ENCODE peak calls at places on chromosomes 13 and 19, in nine cellular contexts. One of them, this sample, is unnamed.

GRCh38 chr19:47495478-47496372 is 11.7 kb upstream of the KPTN start:
- DNase-seq in stimulated activated CD8-positive, alpha-beta memory T cell treated with anti-CD3 and anti-CD28 coated beads, Interleukin-12 subunit alpha, Interleukin-12 subunit beta, amount 100 ng/mL, for 1 hour: no peak
- DNase-seq in RWPE1: no peak
- DNase-seq in lower leg skin: no peak
- DNase-seq in pons: no peak
- DNase-seq in activated T-cell treated with anti-CD3 and anti-CD28 coated beads for 1 hour: no peak
- DNase-seq in neural progenitor cell: no peak
- DNase-seq in RCC 7860: no peak
- DNase-seq in A172: no peak
- DNase-seq in this sample: no peak

GRCh38 chr13:74040200-74040599 is 94.0 kb downstream of the KLF12 start:
- DNase-seq in stimulated activated CD8-positive, alpha-beta memory T cell treated with anti-CD3 and anti-CD28 coated beads, Interleukin-12 subunit alpha, Interleukin-12 subunit beta, amount 100 ng/mL, for 1 hour: no peak
- DNase-seq in RWPE1: peak; percentile 26
- DNase-seq in activated T-cell treated with anti-CD3 and anti-CD28 coated beads for 1 hour: no peak
- DNase-seq in A172: peak; percentile 51
- DNase-seq in RCC 7860: peak; percentile 8
- DNase-seq in lower leg skin: no peak
- DNase-seq in neural progenitor cell: peak; percentile 89
- DNase-seq in pons: no peak
- DNase-seq in this sample: peak; percentile 31

GRCh38 chr13:43444085-43444484 is 342.7 kb downstream of the ENOX1 start:
- DNase-seq in RWPE1: no peak
- DNase-seq in neural progenitor cell: no peak
- DNase-seq in A172: no peak
- DNase-seq in pons: no peak
- DNase-seq in activated T-cell treated with anti-CD3 and anti-CD28 coated beads for 1 hour: no peak
- DNase-seq in stimulated activated CD8-positive, alpha-beta memory T cell treated with anti-CD3 and anti-CD28 coated beads, Interleukin-12 subunit alpha, Interleukin-12 subunit beta, amount 100 ng/mL, for 1 hour: no peak
- DNase-seq in RCC 7860: no peak
- DNase-seq in lower leg skin: no peak
- DNase-seq in this sample: no peak

GRCh38 chr13:105471683-105472082 is 1063.8 kb downstream of the EFNB2 start:
- DNase-seq in RCC 7860: no peak
- DNase-seq in stimulated activated CD8-positive, alpha-beta memory T cell treated with anti-CD3 and anti-CD28 coated beads, Interleukin-12 subunit alpha, Interleukin-12 subunit beta, amount 100 ng/mL, for 1 hour: no peak
- DNase-seq in neural progenitor cell: no peak
- DNase-seq in lower leg skin: no peak
- DNase-seq in RWPE1: no peak
- DNase-seq in A172: no peak
- DNase-seq in pons: no peak
- DNase-seq in activated T-cell treated with anti-CD3 and anti-CD28 coated beads for 1 hour: no peak
- DNase-seq in this sample: no peak

GRCh38 chr19:8005534-8006256 is at the start of gene ELAVL1:
- DNase-seq in RCC 7860: peak; percentile 78
- DNase-seq in A172: peak; percentile 67
- DNase-seq in lower leg skin: peak; percentile 97
- DNase-seq in stimulated activated CD8-positive, alpha-beta memory T cell treated with anti-CD3 and anti-CD28 coated beads, Interleukin-12 subunit alpha, Interleukin-12 subunit beta, amount 100 ng/mL, for 1 hour: peak; percentile 72
- DNase-seq in RWPE1: peak; percentile 91
- DNase-seq in activated T-cell treated with anti-CD3 and anti-CD28 coated beads for 1 hour: peak; percentile 84
- DNase-seq in neural progenitor cell: peak; percentile 98
- DNase-seq in pons: peak; percentile 67
- DNase-seq in this sample: peak; percentile 97

GRCh38 chr13:23950736-23951510 is 53.6 kb upstream of the C1QTNF9B start:
- DNase-seq in RWPE1: no peak
- DNase-seq in pons: no peak
- DNase-seq in neural progenitor cell: no peak
- DNase-seq in A172: no peak
- DNase-seq in lower leg skin: no peak
- DNase-seq in activated T-cell treated with anti-CD3 and anti-CD28 coated beads for 1 hour: no peak
- DNase-seq in stimulated activated CD8-positive, alpha-beta memory T cell treated with anti-CD3 and anti-CD28 coated beads, Interleukin-12 subunit alpha, Interleukin-12 subunit beta, amount 100 ng/mL, for 1 hour: no peak
- DNase-seq in RCC 7860: no peak
- DNase-seq in this sample: no peak

GRCh38 chr19:53772943-53773342 is 51.2 kb downstream of the NLRP12 start:
- DNase-seq in pons: peak; percentile 74
- DNase-seq in lower leg skin: no peak
- DNase-seq in RWPE1: peak; percentile 26
- DNase-seq in activated T-cell treated with anti-CD3 and anti-CD28 coated beads for 1 hour: peak; percentile 30
- DNase-seq in stimulated activated CD8-positive, alpha-beta memory T cell treated with anti-CD3 and anti-CD28 coated beads, Interleukin-12 subunit alpha, Interleukin-12 subunit beta, amount 100 ng/mL, for 1 hour: peak; percentile 21
- DNase-seq in A172: peak; percentile 80
- DNase-seq in neural progenitor cell: peak; percentile 81
- DNase-seq in RCC 7860: peak; percentile 40
- DNase-seq in this sample: peak; percentile 87

GRCh38 chr19:42426643-42427042 is 545 bp downstream of the LIPE start:
- DNase-seq in lower leg skin: no peak
- DNase-seq in neural progenitor cell: no peak
- DNase-seq in A172: no peak
- DNase-seq in activated T-cell treated with anti-CD3 and anti-CD28 coated beads for 1 hour: no peak
- DNase-seq in stimulated activated CD8-positive, alpha-beta memory T cell treated with anti-CD3 and anti-CD28 coated beads, Interleukin-12 subunit alpha, Interleukin-12 subunit beta, amount 100 ng/mL, for 1 hour: no peak
- DNase-seq in RCC 7860: no peak
- DNase-seq in RWPE1: no peak
- DNase-seq in pons: no peak
- DNase-seq in this sample: no peak

GRCh38 chr19:58569943-58570670 is 3.0 kb downstream of the MZF1 start:
- DNase-seq in A172: no peak
- DNase-seq in stimulated activated CD8-positive, alpha-beta memory T cell treated with anti-CD3 and anti-CD28 coated beads, Interleukin-12 subunit alpha, Interleukin-12 subunit beta, amount 100 ng/mL, for 1 hour: no peak
- DNase-seq in RWPE1: no peak
- DNase-seq in pons: no peak
- DNase-seq in neural progenitor cell: no peak
- DNase-seq in lower leg skin: peak; percentile 80
- DNase-seq in activated T-cell treated with anti-CD3 and anti-CD28 coated beads for 1 hour: no peak
- DNase-seq in RCC 7860: no peak
- DNase-seq in this sample: no peak

GRCh38 chr13:43238341-43239083 is 215.1 kb downstream of the DNAJC15 start:
- DNase-seq in RCC 7860: no peak
- DNase-seq in activated T-cell treated with anti-CD3 and anti-CD28 coated beads for 1 hour: no peak
- DNase-seq in lower leg skin: no peak
- DNase-seq in neural progenitor cell: no peak
- DNase-seq in RWPE1: no peak
- DNase-seq in pons: no peak
- DNase-seq in stimulated activated CD8-positive, alpha-beta memory T cell treated with anti-CD3 and anti-CD28 coated beads, Interleukin-12 subunit alpha, Interleukin-12 subunit beta, amount 100 ng/mL, for 1 hour: no peak
- DNase-seq in A172: no peak
- DNase-seq in this sample: no peak

GRCh38 chr13:44354884-44355283 is 18.7 kb upstream of the SERP2 start:
- DNase-seq in activated T-cell treated with anti-CD3 and anti-CD28 coated beads for 1 hour: no peak
- DNase-seq in pons: no peak
- DNase-seq in lower leg skin: no peak
- DNase-seq in RCC 7860: no peak
- DNase-seq in neural progenitor cell: no peak
- DNase-seq in A172: no peak
- DNase-seq in RWPE1: no peak
- DNase-seq in stimulated activated CD8-positive, alpha-beta memory T cell treated with anti-CD3 and anti-CD28 coated beads, Interleukin-12 subunit alpha, Interleukin-12 subunit beta, amount 100 ng/mL, for 1 hour: no peak
- DNase-seq in this sample: no peak

GRCh38 chr13:114130708-114131580 is 1.5 kb downstream of the RASA3 start:
- DNase-seq in neural progenitor cell: peak; percentile 68
- DNase-seq in activated T-cell treated with anti-CD3 and anti-CD28 coated beads for 1 hour: no peak
- DNase-seq in RCC 7860: peak; percentile 88
- DNase-seq in RWPE1: peak; percentile 71
- DNase-seq in pons: peak; percentile 64
- DNase-seq in A172: peak; percentile 86
- DNase-seq in stimulated activated CD8-positive, alpha-beta memory T cell treated with anti-CD3 and anti-CD28 coated beads, Interleukin-12 subunit alpha, Interleukin-12 subunit beta, amount 100 ng/mL, for 1 hour: no peak
- DNase-seq in lower leg skin: no peak
- DNase-seq in this sample: peak; percentile 70

GRCh38 chr13:98944336-98944735 is 33.5 kb downstream of the DOCK9 start:
- DNase-seq in neural progenitor cell: no peak
- DNase-seq in lower leg skin: no peak
- DNase-seq in RCC 7860: no peak
- DNase-seq in RWPE1: no peak
- DNase-seq in pons: no peak
- DNase-seq in activated T-cell treated with anti-CD3 and anti-CD28 coated beads for 1 hour: no peak
- DNase-seq in stimulated activated CD8-positive, alpha-beta memory T cell treated with anti-CD3 and anti-CD28 coated beads, Interleukin-12 subunit alpha, Interleukin-12 subunit beta, amount 100 ng/mL, for 1 hour: no peak
- DNase-seq in A172: no peak
- DNase-seq in this sample: no peak

GRCh38 chr19:43691755-43692154 is 21.8 kb upstream of the PLAUR start:
- DNase-seq in lower leg skin: no peak
- DNase-seq in neural progenitor cell: no peak
- DNase-seq in activated T-cell treated with anti-CD3 and anti-CD28 coated beads for 1 hour: no peak
- DNase-seq in A172: no peak
- DNase-seq in RCC 7860: no peak
- DNase-seq in pons: no peak
- DNase-seq in RWPE1: no peak
- DNase-seq in stimulated activated CD8-positive, alpha-beta memory T cell treated with anti-CD3 and anti-CD28 coated beads, Interleukin-12 subunit alpha, Interleukin-12 subunit beta, amount 100 ng/mL, for 1 hour: no peak
- DNase-seq in this sample: no peak

GRCh38 chr13:110581489-110582185 is 20.1 kb upstream of the RAB20 start:
- DNase-seq in A172: no peak
- DNase-seq in stimulated activated CD8-positive, alpha-beta memory T cell treated with anti-CD3 and anti-CD28 coated beads, Interleukin-12 subunit alpha, Interleukin-12 subunit beta, amount 100 ng/mL, for 1 hour: no peak
- DNase-seq in RWPE1: no peak
- DNase-seq in neural progenitor cell: no peak
- DNase-seq in pons: no peak
- DNase-seq in RCC 7860: no peak
- DNase-seq in activated T-cell treated with anti-CD3 and anti-CD28 coated beads for 1 hour: no peak
- DNase-seq in lower leg skin: peak; percentile 29
- DNase-seq in this sample: no peak

GRCh38 chr13:20106751-20107150 is 54.1 kb downstream of the GJA3 start:
- DNase-seq in RCC 7860: no peak
- DNase-seq in A172: no peak
- DNase-seq in RWPE1: no peak
- DNase-seq in pons: no peak
- DNase-seq in activated T-cell treated with anti-CD3 and anti-CD28 coated beads for 1 hour: no peak
- DNase-seq in lower leg skin: no peak
- DNase-seq in neural progenitor cell: no peak
- DNase-seq in stimulated activated CD8-positive, alpha-beta memory T cell treated with anti-CD3 and anti-CD28 coated beads, Interleukin-12 subunit alpha, Interleukin-12 subunit beta, amount 100 ng/mL, for 1 hour: no peak
- DNase-seq in this sample: no peak

GRCh38 chr19:58252102-58252685 is 23.5 kb downstream of the ZNF544 start:
- DNase-seq in stimulated activated CD8-positive, alpha-beta memory T cell treated with anti-CD3 and anti-CD28 coated beads, Interleukin-12 subunit alpha, Interleukin-12 subunit beta, amount 100 ng/mL, for 1 hour: no peak
- DNase-seq in activated T-cell treated with anti-CD3 and anti-CD28 coated beads for 1 hour: no peak
- DNase-seq in pons: no peak
- DNase-seq in A172: peak; percentile 19
- DNase-seq in RWPE1: no peak
- DNase-seq in RCC 7860: no peak
- DNase-seq in lower leg skin: no peak
- DNase-seq in neural progenitor cell: peak; percentile 13
- DNase-seq in this sample: peak; percentile 30

GRCh38 chr13:40496035-40496810 is 170.2 kb downstream of the FOXO1 start:
- DNase-seq in RCC 7860: no peak
- DNase-seq in activated T-cell treated with anti-CD3 and anti-CD28 coated beads for 1 hour: no peak
- DNase-seq in A172: no peak
- DNase-seq in stimulated activated CD8-positive, alpha-beta memory T cell treated with anti-CD3 and anti-CD28 coated beads, Interleukin-12 subunit alpha, Interleukin-12 subunit beta, amount 100 ng/mL, for 1 hour: no peak
- DNase-seq in neural progenitor cell: no peak
- DNase-seq in RWPE1: no peak
- DNase-seq in lower leg skin: no peak
- DNase-seq in pons: no peak
- DNase-seq in this sample: no peak

GRCh38 chr19:14167594-14168138 is 31.3 kb upstream of the ASF1B start:
- DNase-seq in neural progenitor cell: no peak
- DNase-seq in RCC 7860: no peak
- DNase-seq in activated T-cell treated with anti-CD3 and anti-CD28 coated beads for 1 hour: no peak
- DNase-seq in A172: no peak
- DNase-seq in stimulated activated CD8-positive, alpha-beta memory T cell treated with anti-CD3 and anti-CD28 coated beads, Interleukin-12 subunit alpha, Interleukin-12 subunit beta, amount 100 ng/mL, for 1 hour: peak; percentile 11
- DNase-seq in RWPE1: no peak
- DNase-seq in pons: no peak
- DNase-seq in lower leg skin: no peak
- DNase-seq in this sample: no peak

GRCh38 chr19:1811942-1812425 is at the start of gene ATP8B3:
- DNase-seq in pons: no peak
- DNase-seq in neural progenitor cell: no peak
- DNase-seq in RWPE1: peak; percentile 98
- DNase-seq in A172: no peak
- DNase-seq in stimulated activated CD8-positive, alpha-beta memory T cell treated with anti-CD3 and anti-CD28 coated beads, Interleukin-12 subunit alpha, Interleukin-12 subunit beta, amount 100 ng/mL, for 1 hour: peak; percentile 59
- DNase-seq in RCC 7860: no peak
- DNase-seq in activated T-cell treated with anti-CD3 and anti-CD28 coated beads for 1 hour: peak; percentile 57
- DNase-seq in lower leg skin: no peak
- DNase-seq in this sample: no peak

GRCh38 chr19:8494158-8494557 is 8.3 kb downstream of the PRAM1 start:
- DNase-seq in RCC 7860: no peak
- DNase-seq in neural progenitor cell: no peak
- DNase-seq in stimulated activated CD8-positive, alpha-beta memory T cell treated with anti-CD3 and anti-CD28 coated beads, Interleukin-12 subunit alpha, Interleukin-12 subunit beta, amount 100 ng/mL, for 1 hour: no peak
- DNase-seq in activated T-cell treated with anti-CD3 and anti-CD28 coated beads for 1 hour: no peak
- DNase-seq in RWPE1: no peak
- DNase-seq in A172: no peak
- DNase-seq in lower leg skin: no peak
- DNase-seq in pons: no peak
- DNase-seq in this sample: no peak

GRCh38 chr19:16017138-16017490 is 59.2 kb upstream of the TPM4 start:
- DNase-seq in pons: no peak
- DNase-seq in neural progenitor cell: no peak
- DNase-seq in activated T-cell treated with anti-CD3 and anti-CD28 coated beads for 1 hour: no peak
- DNase-seq in A172: no peak
- DNase-seq in RWPE1: no peak
- DNase-seq in stimulated activated CD8-positive, alpha-beta memory T cell treated with anti-CD3 and anti-CD28 coated beads, Interleukin-12 subunit alpha, Interleukin-12 subunit beta, amount 100 ng/mL, for 1 hour: no peak
- DNase-seq in lower leg skin: peak; percentile 69
- DNase-seq in RCC 7860: no peak
- DNase-seq in this sample: no peak

GRCh38 chr13:39417643-39418042 is 185.3 kb downstream of the LHFPL6 start:
- DNase-seq in neural progenitor cell: peak; percentile 49
- DNase-seq in RWPE1: peak; percentile 8
- DNase-seq in pons: no peak
- DNase-seq in A172: peak; percentile 40
- DNase-seq in activated T-cell treated with anti-CD3 and anti-CD28 coated beads for 1 hour: no peak
- DNase-seq in stimulated activated CD8-positive, alpha-beta memory T cell treated with anti-CD3 and anti-CD28 coated beads, Interleukin-12 subunit alpha, Interleukin-12 subunit beta, amount 100 ng/mL, for 1 hour: no peak
- DNase-seq in RCC 7860: peak; percentile 47
- DNase-seq in lower leg skin: no peak
- DNase-seq in this sample: peak; percentile 48

GRCh38 chr13:89950225-89950624 is 1397.3 kb upstream of the MIR17HG start:
- DNase-seq in RWPE1: no peak
- DNase-seq in stimulated activated CD8-positive, alpha-beta memory T cell treated with anti-CD3 and anti-CD28 coated beads, Interleukin-12 subunit alpha, Interleukin-12 subunit beta, amount 100 ng/mL, for 1 hour: no peak
- DNase-seq in neural progenitor cell: no peak
- DNase-seq in pons: no peak
- DNase-seq in A172: no peak
- DNase-seq in activated T-cell treated with anti-CD3 and anti-CD28 coated beads for 1 hour: no peak
- DNase-seq in lower leg skin: no peak
- DNase-seq in RCC 7860: no peak
- DNase-seq in this sample: no peak

GRCh38 chr19:16571283-16571682 is 932 bp downstream of the SLC35E1 start:
- DNase-seq in lower leg skin: no peak
- DNase-seq in RWPE1: peak; percentile 41
- DNase-seq in activated T-cell treated with anti-CD3 and anti-CD28 coated beads for 1 hour: no peak
- DNase-seq in A172: peak; percentile 30
- DNase-seq in pons: no peak
- DNase-seq in stimulated activated CD8-positive, alpha-beta memory T cell treated with anti-CD3 and anti-CD28 coated beads, Interleukin-12 subunit alpha, Interleukin-12 subunit beta, amount 100 ng/mL, for 1 hour: no peak
- DNase-seq in neural progenitor cell: no peak
- DNase-seq in RCC 7860: peak; percentile 15
- DNase-seq in this sample: peak; percentile 49

GRCh38 chr13:42424182-42424581 is 149.8 kb upstream of the TNFSF11 start:
- DNase-seq in RCC 7860: no peak
- DNase-seq in neural progenitor cell: no peak
- DNase-seq in stimulated activated CD8-positive, alpha-beta memory T cell treated with anti-CD3 and anti-CD28 coated beads, Interleukin-12 subunit alpha, Interleukin-12 subunit beta, amount 100 ng/mL, for 1 hour: no peak
- DNase-seq in lower leg skin: no peak
- DNase-seq in RWPE1: no peak
- DNase-seq in A172: no peak
- DNase-seq in pons: no peak
- DNase-seq in activated T-cell treated with anti-CD3 and anti-CD28 coated beads for 1 hour: no peak
- DNase-seq in this sample: no peak

GRCh38 chr13:97460004-97460756 is 26.2 kb downstream of the RAP2A start:
- DNase-seq in neural progenitor cell: no peak
- DNase-seq in A172: no peak
- DNase-seq in RCC 7860: no peak
- DNase-seq in stimulated activated CD8-positive, alpha-beta memory T cell treated with anti-CD3 and anti-CD28 coated beads, Interleukin-12 subunit alpha, Interleukin-12 subunit beta, amount 100 ng/mL, for 1 hour: no peak
- DNase-seq in pons: peak; percentile 54
- DNase-seq in lower leg skin: no peak
- DNase-seq in RWPE1: no peak
- DNase-seq in activated T-cell treated with anti-CD3 and anti-CD28 coated beads for 1 hour: no peak
- DNase-seq in this sample: no peak

GRCh38 chr13:71625694-71626093 is 241.3 kb downstream of the DACH1 start:
- DNase-seq in RCC 7860: no peak
- DNase-seq in activated T-cell treated with anti-CD3 and anti-CD28 coated beads for 1 hour: no peak
- DNase-seq in lower leg skin: no peak
- DNase-seq in pons: no peak
- DNase-seq in RWPE1: no peak
- DNase-seq in A172: no peak
- DNase-seq in neural progenitor cell: no peak
- DNase-seq in stimulated activated CD8-positive, alpha-beta memory T cell treated with anti-CD3 and anti-CD28 coated beads, Interleukin-12 subunit alpha, Interleukin-12 subunit beta, amount 100 ng/mL, for 1 hour: no peak
- DNase-seq in this sample: peak; percentile 23

GRCh38 chr19:1446713-1447564 is 3.0 kb upstream of the APC2 start:
- DNase-seq in RCC 7860: no peak
- DNase-seq in neural progenitor cell: peak; percentile 79
- DNase-seq in A172: no peak
- DNase-seq in stimulated activated CD8-positive, alpha-beta memory T cell treated with anti-CD3 and anti-CD28 coated beads, Interleukin-12 subunit alpha, Interleukin-12 subunit beta, amount 100 ng/mL, for 1 hour: no peak
- DNase-seq in activated T-cell treated with anti-CD3 and anti-CD28 coated beads for 1 hour: no peak
- DNase-seq in pons: no peak
- DNase-seq in lower leg skin: no peak
- DNase-seq in RWPE1: no peak
- DNase-seq in this sample: no peak

This sample was measured in PC-3.